ENCODE peak calls at places on chromosomes 7 and 10, in seven cellular contexts. R is GM20000, O is RWPE1, W is AG04450, A is NCI-H1092, Z is NCI-H2107, C is tibial artery. L is an unnamed sample.
A peak's percentile ranks its signal among the peaks of the same experiment; 100 is the strongest.

GRCh38 chr10:14240253-14241189 is 90.2 kb downstream of the FRMD4A start:
- DNase-seq in C (no peak), R (no peak), Z (no peak), A (no peak), W (no peak), O (no peak), L (no peak)

GRCh38 chr7:156442503-156442902 is 198.1 kb upstream of the RNF32 start:
- DNase-seq in A (no peak), Z (no peak), W (no peak), C (no peak), O (no peak), R (no peak), L (no peak)

GRCh38 chr7:79319369-79319768 is 134.1 kb downstream of the MAGI2 start:
- DNase-seq in O (no peak), Z (no peak), C (no peak), W (no peak), R (no peak), A (no peak), L (no peak)

GRCh38 chr10:110172155-110172554 is 35.2 kb upstream of the MXI1 start:
- DNase-seq in W (no peak), A (no peak), R (no peak), O (peak; percentile 44), Z (no peak), C (no peak), L (no peak)

GRCh38 chr10:113585949-113586348 is 33.1 kb downstream of the HABP2 start:
- DNase-seq in R (peak; percentile 10), Z (no peak), A (no peak), W (no peak), C (no peak), O (no peak), L (no peak)

GRCh38 chr10:50400694-50401093 is 149.4 kb upstream of the ASAH2 start:
- DNase-seq in C (no peak), Z (no peak), R (no peak), A (no peak), W (no peak), O (no peak), L (no peak)

GRCh38 chr7:126993626-126994213 is 259.0 kb downstream of the GRM8 start:
- DNase-seq in O (no peak), A (no peak), C (no peak), W (no peak), R (no peak), Z (no peak), L (no peak)

GRCh38 chr7:73703985-73704639 is 15.4 kb downstream of the STX1A start:
- DNase-seq in A (no peak), W (no peak), O (no peak), R (peak; percentile 75), C (no peak), Z (no peak), L (no peak)

GRCh38 chr7:5284304-5285281 is 1.9 kb downstream of the SLC29A4 start:
- DNase-seq in R (peak; percentile 79), C (no peak), Z (peak; percentile 76), A (peak; percentile 93), O (no peak), W (no peak), L (peak; percentile 55)

GRCh38 chr7:42314696-42315095 is 77.7 kb upstream of the GLI3 start:
- DNase-seq in Z (no peak), A (no peak), R (no peak), W (no peak), O (no peak), C (no peak), L (no peak)

GRCh38 chr7:138630059-138630610 is 71.0 kb downstream of the SVOPL start:
- DNase-seq in W (no peak), R (no peak), A (no peak), O (no peak), C (no peak), Z (no peak), L (no peak)

GRCh38 chr10:48603421-48604038 is 1.3 kb downstream of the ARHGAP22 start:
- DNase-seq in C (no peak), R (no peak), W (no peak), O (no peak), A (no peak), Z (no peak), L (no peak)

GRCh38 chr7:65250697-65251395 is 122.8 kb upstream of the ZNF92 start:
- DNase-seq in R (no peak), W (no peak), O (no peak), C (no peak), Z (peak; percentile 20), A (no peak), L (no peak)

GRCh38 chr10:75407296-75407715 is 5.7 kb upstream of the ZNF503 start:
- DNase-seq in Z (no peak), C (no peak), R (peak; percentile 39), O (no peak), A (no peak), W (no peak), L (no peak)

GRCh38 chr10:86387221-86387794 is 20.7 kb upstream of the GRID1 start:
- DNase-seq in R (peak; percentile 8), C (no peak), Z (no peak), W (no peak), O (no peak), A (no peak), L (no peak)

GRCh38 chr10:51063659-51064535 is 10.4 kb upstream of the PRKG1 start:
- DNase-seq in R (no peak), O (peak; percentile 25), Z (no peak), A (no peak), C (no peak), W (peak; percentile 26), L (no peak)

GRCh38 chr10:94902570-94902969 is 35.9 kb upstream of the CYP2C9 start:
- DNase-seq in O (no peak), Z (no peak), A (no peak), C (no peak), W (no peak), R (no peak), L (no peak)

GRCh38 chr7:136213012-136213411 is 235.9 kb upstream of the MTPN start:
- DNase-seq in W (no peak), R (no peak), O (no peak), A (no peak), Z (no peak), C (no peak), L (no peak)

GRCh38 chr10:10977978-10978377 is 39.7 kb upstream of the CELF2 start:
- DNase-seq in C (no peak), A (no peak), R (no peak), Z (no peak), O (no peak), W (peak; percentile 16), L (no peak)

GRCh38 chr7:13988011-13988410 is 1.5 kb downstream of the ETV1 start:
- DNase-seq in O (no peak), R (no peak), A (no peak), W (no peak), C (no peak), Z (no peak), L (no peak)